ENCODE peak calls at places on chromosomes 12 and 14, in five cellular contexts. One of them, this sample, is unnamed. For H3K27me3, the result is how much of the 10 kb centered on the place peaks cover.

GRCh38 chr14:99425272-99425681 is 55.4 kb downstream of the SETD3 start:
- DNase-seq in pancreas: peak
- DNase-seq in heart left ventricle: no peak
- DNase-seq in right atrium auricular region: no peak
- DNase-seq in PC-9: no peak
- DNase-seq in this sample: no peak

GRCh38 chr12:79238246-79238645 is 373.7 kb downstream of the SYT1 start:
- DNase-seq in pancreas: no peak
- DNase-seq in heart left ventricle: no peak
- DNase-seq in right atrium auricular region: no peak
- DNase-seq in PC-9: no peak
- DNase-seq in this sample: no peak

GRCh38 chr12:93638095-93638494 is 39.1 kb upstream of the CRADD start:
- DNase-seq in pancreas: no peak
- DNase-seq in heart left ventricle: no peak
- DNase-seq in right atrium auricular region: no peak
- DNase-seq in PC-9: no peak
- DNase-seq in this sample: no peak

GRCh38 chr12:9319842-9320173 is 111.6 kb upstream of the PZP start:
- DNase-seq in pancreas: no peak
- DNase-seq in heart left ventricle: no peak
- DNase-seq in right atrium auricular region: no peak
- DNase-seq in PC-9: peak
- DNase-seq in this sample: no peak

GRCh38 chr12:57473392-57473791 is 6.3 kb downstream of the ARHGAP9 start:
- DNase-seq in pancreas: no peak
- DNase-seq in heart left ventricle: no peak
- DNase-seq in right atrium auricular region: no peak
- DNase-seq in PC-9: no peak
- DNase-seq in this sample: no peak

GRCh38 chr12:1777798-1778197 is 42.6 kb upstream of the LRTM2 start:
- DNase-seq in pancreas: no peak
- DNase-seq in heart left ventricle: no peak
- DNase-seq in right atrium auricular region: no peak
- DNase-seq in PC-9: no peak
- DNase-seq in this sample: no peak

GRCh38 chr14:57380935-57381334 is 9.5 kb upstream of the NAA30 start:
- DNase-seq in pancreas: no peak
- DNase-seq in heart left ventricle: no peak
- DNase-seq in right atrium auricular region: no peak
- DNase-seq in PC-9: no peak
- DNase-seq in this sample: no peak

GRCh38 chr12:46518729-46519128 is 146.2 kb upstream of the SLC38A2 start:
- DNase-seq in pancreas: no peak
- DNase-seq in heart left ventricle: no peak
- DNase-seq in right atrium auricular region: no peak
- DNase-seq in PC-9: no peak
- DNase-seq in this sample: no peak

GRCh38 chr14:50351016-50351415 is 38.9 kb downstream of the DMAC2L start:
- DNase-seq in pancreas: no peak
- DNase-seq in heart left ventricle: no peak
- DNase-seq in right atrium auricular region: no peak
- DNase-seq in PC-9: no peak
- DNase-seq in this sample: no peak

GRCh38 chr14:20775043-20775442 is 6.0 kb upstream of the RNASE6 start:
- DNase-seq in pancreas: no peak
- DNase-seq in heart left ventricle: no peak
- DNase-seq in right atrium auricular region: no peak
- DNase-seq in PC-9: no peak
- DNase-seq in this sample: no peak

GRCh38 chr14:68616255-68616902 is 176.5 kb downstream of the ZFP36L1 start:
- DNase-seq in pancreas: no peak
- DNase-seq in heart left ventricle: no peak
- DNase-seq in right atrium auricular region: no peak
- DNase-seq in PC-9: peak
- DNase-seq in this sample: no peak

GRCh38 chr12:2737656-2738241 is 57.0 kb upstream of the FKBP4 start:
- DNase-seq in pancreas: no peak
- DNase-seq in heart left ventricle: no peak
- DNase-seq in right atrium auricular region: no peak
- DNase-seq in PC-9: no peak
- DNase-seq in this sample: no peak

GRCh38 chr12:74412607-74413230 is 124.9 kb upstream of the ATXN7L3B start:
- DNase-seq in pancreas: no peak
- DNase-seq in heart left ventricle: no peak
- DNase-seq in right atrium auricular region: no peak
- DNase-seq in PC-9: no peak
- DNase-seq in this sample: no peak

GRCh38 chr12:65902504-65902903 is 78.2 kb downstream of the HMGA2 start:
- DNase-seq in pancreas: no peak
- DNase-seq in heart left ventricle: no peak
- DNase-seq in right atrium auricular region: no peak
- DNase-seq in PC-9: no peak
- DNase-seq in this sample: no peak

GRCh38 chr12:19575307-19576243 is 136.3 kb downstream of the AEBP2 start:
- DNase-seq in pancreas: no peak
- DNase-seq in heart left ventricle: no peak
- DNase-seq in right atrium auricular region: no peak
- DNase-seq in PC-9: no peak
- DNase-seq in this sample: peak

GRCh38 chr14:26332966-26333365 is 264.9 kb downstream of the NOVA1 start:
- DNase-seq in pancreas: no peak
- DNase-seq in heart left ventricle: no peak
- DNase-seq in right atrium auricular region: no peak
- DNase-seq in PC-9: no peak
- DNase-seq in this sample: no peak

GRCh38 chr12:131222271-131223139 is 268.8 kb downstream of the ADGRD1 start:
- DNase-seq in pancreas: no peak
- DNase-seq in heart left ventricle: no peak
- DNase-seq in right atrium auricular region: no peak
- DNase-seq in PC-9: no peak
- DNase-seq in this sample: no peak
- H3K4me3 ChIP-seq in pancreas: no peak
- H3K4me3 ChIP-seq in heart left ventricle: no peak
- H3K4me3 ChIP-seq in right atrium auricular region: no peak
- H3K4me3 ChIP-seq in PC-9: no peak
- H3K4me3 ChIP-seq in this sample: no peak

GRCh38 chr12:132402831-132403416 is 73.5 kb upstream of the GALNT9 start:
- DNase-seq in pancreas: peak
- DNase-seq in heart left ventricle: peak
- DNase-seq in right atrium auricular region: no peak
- DNase-seq in PC-9: no peak
- DNase-seq in this sample: peak
- H3K27me3 ChIP-seq in pancreas: under half
- H3K27me3 ChIP-seq in heart left ventricle: under half
- H3K27me3 ChIP-seq in right atrium auricular region: under half
- H3K27me3 ChIP-seq in PC-9: half or more
- H3K27me3 ChIP-seq in this sample: half or more

GRCh38 chr14:75969126-75969525 is 12.7 kb downstream of the TGFB3 start:
- DNase-seq in pancreas: no peak
- DNase-seq in heart left ventricle: no peak
- DNase-seq in right atrium auricular region: peak
- DNase-seq in PC-9: no peak
- DNase-seq in this sample: no peak
- TF ChIP-seq CTCF in pancreas: no peak
- TF ChIP-seq CTCF in heart left ventricle: no peak
- TF ChIP-seq CTCF in right atrium auricular region: no peak
- TF ChIP-seq CTCF in PC-9: no peak
- TF ChIP-seq CTCF in this sample: no peak

GRCh38 chr12:64680235-64680634 is 69.9 kb downstream of the RASSF3 start:
- DNase-seq in pancreas: no peak
- DNase-seq in heart left ventricle: no peak
- DNase-seq in right atrium auricular region: no peak
- DNase-seq in PC-9: peak
- DNase-seq in this sample: no peak

GRCh38 chr12:64685605-64686004 is 73.6 kb downstream of the GNS start:
- DNase-seq in pancreas: no peak
- DNase-seq in heart left ventricle: no peak
- DNase-seq in right atrium auricular region: no peak
- DNase-seq in PC-9: no peak
- DNase-seq in this sample: no peak

GRCh38 chr12:64685076-64685475 is 74.1 kb downstream of the GNS start:
- DNase-seq in pancreas: no peak
- DNase-seq in heart left ventricle: no peak
- DNase-seq in right atrium auricular region: no peak
- DNase-seq in PC-9: no peak
- DNase-seq in this sample: no peak

GRCh38 chr12:64681200-64682052 is 71.1 kb downstream of the RASSF3 start:
- DNase-seq in pancreas: no peak
- DNase-seq in heart left ventricle: no peak
- DNase-seq in right atrium auricular region: no peak
- DNase-seq in PC-9: no peak
- DNase-seq in this sample: no peak

GRCh38 chr12:64682572-64683277 is 72.4 kb downstream of the RASSF3 start:
- DNase-seq in pancreas: no peak
- DNase-seq in heart left ventricle: no peak
- DNase-seq in right atrium auricular region: peak
- DNase-seq in PC-9: no peak
- DNase-seq in this sample: peak
- H3K4me3 ChIP-seq in pancreas: no peak
- H3K4me3 ChIP-seq in heart left ventricle: peak
- H3K4me3 ChIP-seq in right atrium auricular region: no peak
- H3K4me3 ChIP-seq in PC-9: no peak
- H3K4me3 ChIP-seq in this sample: peak

GRCh38 chr12:51871126-51871525 is 16.8 kb upstream of the ANKRD33 start:
- DNase-seq in pancreas: no peak
- DNase-seq in heart left ventricle: peak
- DNase-seq in right atrium auricular region: no peak
- DNase-seq in PC-9: no peak
- DNase-seq in this sample: peak

GRCh38 chr12:51869490-51869865 is 18.4 kb upstream of the ANKRD33 start:
- DNase-seq in pancreas: no peak
- DNase-seq in heart left ventricle: peak
- DNase-seq in right atrium auricular region: no peak
- DNase-seq in PC-9: no peak
- DNase-seq in this sample: no peak

GRCh38 chr12:51867796-51868428 is 19.4 kb upstream of the FIGNL2 start:
- DNase-seq in pancreas: no peak
- DNase-seq in heart left ventricle: peak
- DNase-seq in right atrium auricular region: no peak
- DNase-seq in PC-9: no peak
- DNase-seq in this sample: no peak

GRCh38 chr12:51868821-51869489 is 18.9 kb upstream of the ANKRD33 start:
- DNase-seq in pancreas: no peak
- DNase-seq in heart left ventricle: peak
- DNase-seq in right atrium auricular region: no peak
- DNase-seq in PC-9: no peak
- DNase-seq in this sample: no peak

DNA sequence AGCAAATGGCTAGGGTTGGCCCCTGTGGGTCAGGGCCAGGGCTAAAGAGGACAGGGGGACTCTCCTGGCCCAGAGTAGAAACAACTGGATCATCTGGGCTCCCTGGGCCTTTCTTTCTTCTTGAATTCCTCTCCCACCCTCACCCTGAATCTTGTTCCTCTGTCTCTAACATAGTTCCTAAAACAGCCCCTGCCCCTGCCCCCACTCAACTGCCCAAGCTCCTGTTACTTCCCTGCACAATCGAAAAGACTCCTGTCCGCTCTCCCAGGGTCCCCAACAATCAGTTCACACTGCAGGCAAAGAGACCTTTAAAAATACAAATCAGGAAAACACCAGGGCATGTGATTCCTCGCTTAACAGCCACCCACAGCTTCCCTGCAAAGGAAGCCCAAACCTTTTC is 18.0 kb upstream of the ANKRD33 start:
- DNase-seq in pancreas: no peak
- DNase-seq in heart left ventricle: peak
- DNase-seq in right atrium auricular region: no peak
- DNase-seq in PC-9: no peak
- DNase-seq in this sample: no peak
- H3K27me3 ChIP-seq in pancreas: under half
- H3K27me3 ChIP-seq in heart left ventricle: under half
- H3K27me3 ChIP-seq in right atrium auricular region: under half
- H3K27me3 ChIP-seq in PC-9: half or more
- H3K27me3 ChIP-seq in this sample: half or more

GRCh38 chr14:35534130-35534883 is at the start of gene INSM2:
- DNase-seq in pancreas: peak
- DNase-seq in heart left ventricle: peak
- DNase-seq in right atrium auricular region: no peak
- DNase-seq in PC-9: no peak
- DNase-seq in this sample: no peak
- TF ChIP-seq CTCF in pancreas: no peak
- TF ChIP-seq CTCF in heart left ventricle: no peak
- TF ChIP-seq CTCF in right atrium auricular region: no peak
- TF ChIP-seq CTCF in PC-9: no peak
- TF ChIP-seq CTCF in this sample: no peak

DNA sequence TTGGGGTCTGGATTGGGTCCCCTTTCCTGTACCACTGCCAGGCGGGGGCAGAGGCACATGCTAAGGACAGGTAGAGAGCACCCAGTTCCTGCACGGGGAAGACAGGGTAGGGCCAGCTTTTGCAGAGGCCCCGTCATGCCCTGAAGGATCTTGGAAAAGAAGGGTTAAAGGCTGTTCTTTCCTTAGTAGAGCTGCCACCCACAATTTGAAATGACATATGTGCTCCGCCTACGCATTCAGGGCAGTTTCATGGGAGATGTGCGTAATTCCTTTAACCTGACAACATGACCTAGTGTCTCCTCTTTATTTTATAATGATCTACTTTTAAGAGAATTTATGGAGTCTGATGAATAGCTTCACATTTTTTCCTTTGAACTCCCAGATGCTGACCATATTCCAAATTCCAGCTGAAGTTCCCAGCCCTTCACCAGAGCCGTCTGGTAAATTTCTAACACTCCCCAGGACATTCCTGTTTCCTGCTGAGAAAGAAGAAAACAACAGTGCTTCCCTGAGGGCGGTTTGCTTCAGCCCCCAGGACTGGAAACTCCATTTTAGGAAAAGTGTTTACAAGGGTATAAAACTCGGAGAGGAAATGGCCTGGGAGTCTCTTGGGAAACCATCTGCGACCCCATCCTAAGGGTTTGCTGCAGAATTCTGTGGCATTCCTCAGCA is 58.9 kb upstream of the PLEKHG3 start:
- DNase-seq in pancreas: no peak
- DNase-seq in heart left ventricle: no peak
- DNase-seq in right atrium auricular region: no peak
- DNase-seq in PC-9: no peak
- DNase-seq in this sample: no peak
- H3K4me3 ChIP-seq in pancreas: no peak
- H3K4me3 ChIP-seq in heart left ventricle: no peak
- H3K4me3 ChIP-seq in right atrium auricular region: no peak
- H3K4me3 ChIP-seq in PC-9: no peak
- H3K4me3 ChIP-seq in this sample: no peak

GRCh38 chr14:100723135-100723883 is 3.4 kb upstream of the DLK1 start:
- DNase-seq in pancreas: no peak
- DNase-seq in heart left ventricle: peak
- DNase-seq in right atrium auricular region: no peak
- DNase-seq in PC-9: no peak
- DNase-seq in this sample: no peak
- H3K27me3 ChIP-seq in pancreas: under half
- H3K27me3 ChIP-seq in heart left ventricle: under half
- H3K27me3 ChIP-seq in right atrium auricular region: under half
- H3K27me3 ChIP-seq in PC-9: half or more
- H3K27me3 ChIP-seq in this sample: half or more

This sample was measured in left ventricle myocardium inferior.